ENCODE peak calls at places on chromosome 16, in five cellular contexts. E, V, P, L and M are unnamed samples.

GRCh38 chr16:735982-736453 is 4.8 kb downstream of the CIAO3 start:
- DNase-seq in V (no peak), P (no peak), L (no peak), E (no peak), M (no peak)

GRCh38 chr16:79269211-79269863 is 331.2 kb downstream of the MAF start:
- DNase-seq in E (peak; percentile 61), P (no peak), L (no peak), V (no peak), M (peak; percentile 68)

GRCh38 chr16:75267631-75268264 is 16.3 kb upstream of the BCAR1 start:
- DNase-seq in L (peak; percentile 28), E (no peak), V (peak; percentile 58), P (peak; percentile 86), M (no peak)

GRCh38 chr16:30953511-30954124 is 3.9 kb upstream of the SETD1A start:
- DNase-seq in L (peak; percentile 66), V (peak; percentile 86), P (peak; percentile 24), E (no peak), M (peak; percentile 59)

GRCh38 chr16:48885456-48885855 is 275.5 kb upstream of the N4BP1 start:
- DNase-seq in P (no peak), L (no peak), E (no peak), V (no peak), M (no peak)

GRCh38 chr16:78538919-78539318 is 439.5 kb downstream of the WWOX start:
- DNase-seq in E (no peak), L (no peak), P (peak; percentile 1), V (no peak), M (no peak)

GRCh38 chr16:1159973-1160772 is 7.3 kb downstream of the CACNA1H start:
- DNase-seq in V (no peak), L (no peak), E (no peak), P (peak; percentile 29), M (no peak)

GRCh38 chr16:49462989-49463371 is 89.4 kb downstream of the C16orf78 start:
- DNase-seq in E (no peak), P (no peak), L (no peak), V (no peak), M (no peak)

GRCh38 chr16:2505695-2506094 is 8.1 kb upstream of the ATP6V0C start:
- DNase-seq in P (no peak), V (no peak), L (no peak), E (no peak), M (no peak)

GRCh38 chr16:50473375-50473945 is 74.7 kb upstream of the NKD1 start:
- DNase-seq in E (peak; percentile 23), V (no peak), P (peak; percentile 56), L (no peak), M (peak; percentile 53)

GRCh38 chr16:6749714-6750113 is 582.9 kb upstream of the RBFOX1 start:
- DNase-seq in L (no peak), V (no peak), P (no peak), E (no peak), M (no peak)

GRCh38 chr16:78365376-78365775 is 265.9 kb downstream of the WWOX start:
- DNase-seq in P (no peak), E (no peak), V (no peak), L (no peak), M (no peak)

GRCh38 chr16:12231666-12232065 is 255.1 kb downstream of the SNX29 start:
- DNase-seq in L (peak; percentile 77), V (peak; percentile 80), E (no peak), P (peak; percentile 37), M (no peak)

GRCh38 chr16:57169327-57169726 is 16.5 kb downstream of the PSME3IP1 start:
- DNase-seq in L (no peak), E (no peak), P (no peak), V (no peak), M (no peak)

DNA sequence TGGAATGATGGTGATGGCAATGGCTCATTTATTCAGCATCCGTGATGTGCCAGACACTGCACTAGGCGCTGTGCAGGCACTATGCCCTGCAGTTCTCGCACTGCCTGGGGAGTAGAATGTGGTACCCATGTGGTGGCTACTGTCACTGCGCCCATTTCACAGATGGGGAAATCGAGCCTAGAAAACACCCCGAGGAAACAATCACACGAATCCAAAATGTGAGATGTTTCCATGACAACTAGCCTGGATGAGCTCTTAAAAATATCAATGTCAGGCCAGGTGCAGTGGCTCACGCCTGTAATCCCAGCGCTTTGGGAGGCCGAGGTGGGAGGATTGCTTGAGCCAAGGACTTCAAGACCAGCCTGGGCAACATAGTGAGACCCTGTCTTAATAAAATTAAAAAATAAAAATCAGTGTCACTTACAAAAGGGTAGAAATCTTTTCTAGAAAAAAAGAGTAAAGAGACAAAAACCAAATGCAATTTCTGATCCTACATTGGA is 57.9 kb upstream of the TNRC6A start:
- DNase-seq in E (no peak), L (no peak), V (no peak), P (no peak), M (no peak)
- TF ChIP-seq CTCF in E (no peak), L (peak; percentile 31), V (no peak), P (no peak), M (no peak)

GRCh38 chr16:4481965-4482364 is 5.8 kb downstream of the HMOX2 start:
- DNase-seq in E (no peak), L (no peak), P (no peak), V (no peak), M (no peak)

GRCh38 chr16:4474192-4474961 is at the start of gene NMRAL1:
- DNase-seq in V (peak; percentile 91), L (peak; percentile 89), P (peak; percentile 90), E (peak; percentile 82), M (peak; percentile 84)

GRCh38 chr16:4475880-4476790 is at the start of gene HMOX2:
- DNase-seq in L (peak; percentile 87), E (peak; percentile 90), V (peak; percentile 91), P (peak; percentile 93), M (peak; percentile 82)

GRCh38 chr16:4481526-4481925 is 5.3 kb downstream of the HMOX2 start:
- DNase-seq in L (no peak), V (no peak), E (no peak), P (no peak), M (no peak)

GRCh38 chr16:4477966-4478365 is 1.8 kb downstream of the HMOX2 start:
- DNase-seq in V (peak; percentile 52), L (peak; percentile 57), P (peak; percentile 93), E (no peak), M (no peak)
- H3K4me3 ChIP-seq in V (no peak overlapping the region), L (no peak overlapping the region), P (peak overlapping the region; percentile 72), E (peak overlapping the region; percentile 98), M (no peak overlapping the region)

DNA sequence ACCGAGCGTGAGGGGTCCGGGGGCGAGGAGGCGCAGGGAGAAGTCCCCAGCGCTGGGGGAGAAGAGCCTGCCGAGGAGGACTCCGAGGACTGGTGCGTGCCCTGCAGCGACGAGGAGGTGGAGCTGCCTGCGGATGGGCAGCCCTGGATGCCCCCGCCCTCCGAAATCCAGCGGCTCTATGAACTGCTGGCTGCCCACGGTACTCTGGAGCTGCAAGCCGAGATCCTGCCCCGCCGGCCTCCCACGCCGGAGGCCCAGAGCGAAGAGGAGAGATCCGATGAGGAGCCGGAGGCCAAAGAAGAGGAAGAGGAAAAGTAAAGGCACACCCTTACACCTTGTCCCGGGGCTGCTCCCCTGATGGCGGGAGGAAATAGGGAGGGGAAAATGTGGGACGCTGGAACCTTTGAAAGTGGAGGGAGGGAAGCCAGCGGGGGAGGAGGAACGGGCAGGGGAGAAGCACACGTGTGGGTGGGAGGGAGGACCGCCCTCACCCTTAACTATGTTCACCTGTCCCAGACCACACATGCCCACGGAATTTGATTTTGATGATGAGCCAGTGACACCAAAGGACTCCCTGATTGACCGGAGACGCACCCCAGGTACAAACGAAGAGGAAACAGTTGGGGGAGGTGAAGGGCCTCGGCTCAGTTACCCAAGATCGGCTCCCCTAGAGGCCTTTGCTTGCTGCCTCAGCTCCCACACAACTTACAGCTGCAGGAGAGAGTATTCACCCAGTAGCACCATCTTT is 916 bp downstream of the PAGR1 start:
- DNase-seq in E (no peak), L (peak; percentile 58), V (peak; percentile 64), P (peak; percentile 69), M (no peak)
- TF ChIP-seq CTCF in E (peak; percentile 30), L (peak; percentile 40), V (peak; percentile 20), P (peak; percentile 6), M (peak; percentile 54)

DNA sequence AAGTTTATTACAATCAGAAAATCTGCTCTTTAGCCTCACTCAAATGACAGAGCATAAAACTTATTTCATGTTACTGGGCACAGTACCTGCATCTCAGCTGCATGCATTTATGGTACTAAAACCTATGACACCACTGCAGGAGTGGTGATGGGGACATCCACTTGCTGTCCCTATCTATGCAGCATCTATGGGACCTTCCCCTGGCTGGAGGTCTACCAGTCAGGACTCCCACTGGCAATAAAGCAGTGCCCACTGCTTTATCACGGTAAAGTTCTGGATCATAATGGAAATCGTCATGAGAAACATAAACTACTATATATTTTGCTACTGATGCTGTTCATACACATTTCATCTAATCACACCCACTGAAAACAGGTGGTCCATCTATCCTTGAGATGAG is 26.2 kb downstream of the NSMCE1 start:
- DNase-seq in E (no peak), P (no peak), V (no peak), L (no peak), M (no peak)
- H3K4me3 ChIP-seq in E (peak overlapping the region; percentile 30), P (no peak overlapping the region), V (peak overlapping the region; percentile 14), L (no peak overlapping the region), M (no peak overlapping the region)

GRCh38 chr16:81889896-81890634 is 111.0 kb downstream of the PLCG2 start:
- DNase-seq in V (peak; percentile 65), L (peak; percentile 70), P (peak; percentile 51), E (no peak), M (peak; percentile 34)
- TF ChIP-seq CTCF in V (peak; percentile 95), L (peak; percentile 95), P (peak; percentile 93), E (peak; percentile 87), M (peak; percentile 83)

GRCh38 chr16:28923231-28923587 is 1.8 kb downstream of the RABEP2 start:
- DNase-seq in L (no peak), E (no peak), P (no peak), V (no peak), M (no peak)

GRCh38 chr16:28924762-28925385 is at the start of gene RABEP2:
- DNase-seq in P (peak; percentile 97), L (peak; percentile 83), E (no peak), V (peak; percentile 87), M (peak; percentile 66)

GRCh38 chr16:28923652-28924398 is 1.2 kb downstream of the RABEP2 start:
- DNase-seq in L (no peak), E (peak; percentile 93), V (no peak), P (no peak), M (peak; percentile 88)

GRCh38 chr16:28925386-28926228 is 569 bp upstream of the RABEP2 start:
- DNase-seq in L (peak; percentile 84), P (peak; percentile 80), E (no peak), V (peak; percentile 77), M (peak; percentile 73)

GRCh38 chr16:28924399-28924761 is 658 bp downstream of the RABEP2 start:
- DNase-seq in P (no peak), V (no peak), L (no peak), E (no peak), M (no peak)
- H3K4me3 ChIP-seq in P (peak overlapping the region; percentile 57), V (peak overlapping the region; percentile 78), L (peak overlapping the region; percentile 82), E (peak overlapping the region; percentile 92), M (peak overlapping the region; percentile 69)

GRCh38 chr16:72021043-72021442 is 12.5 kb downstream of the DHODH start:
- DNase-seq in P (no peak), V (no peak), E (no peak), L (no peak), M (no peak)
- TF ChIP-seq CTCF in P (no peak), V (peak; percentile 54), E (no peak), L (peak; percentile 25), M (peak; percentile 15)

GRCh38 chr16:11225677-11226549 is 30.1 kb downstream of the SOCS1 start:
- DNase-seq in E (no peak), P (no peak), V (no peak), L (no peak), M (no peak)
- H3K4me3 ChIP-seq in E (no peak overlapping the region), P (no peak overlapping the region), V (no peak overlapping the region), L (no peak overlapping the region), M (no peak overlapping the region)

GRCh38 chr16:58301052-58301451 is 6.2 kb upstream of the PRSS54 start:
- DNase-seq in V (no peak), E (no peak), L (no peak), P (no peak), M (no peak)

GRCh38 chr16:58299757-58300349 is 5.0 kb upstream of the PRSS54 start:
- DNase-seq in P (peak; percentile 4), V (no peak), E (no peak), L (peak; percentile 10), M (no peak)
- TF ChIP-seq CTCF in P (peak; percentile 74), V (peak; percentile 63), E (peak; percentile 51), L (peak; percentile 59), M (peak; percentile 67)